ENCODE peak calls at places on chromosomes 11 and 22, in four cellular contexts. One of them, this sample, is unnamed.

GRCh38 chr11:9759519-9760179 is 95.8 kb downstream of the SWAP70 start:
- DNase-seq in HL-60: peak
- DNase-seq in K562: peak
- DNase-seq in GM12878: peak
- DNase-seq in this sample: no peak

GRCh38 chr11:61955031-61955415 is 4.9 kb downstream of the BEST1 start:
- DNase-seq in HL-60: peak
- DNase-seq in K562: peak
- DNase-seq in GM12878: no peak
- DNase-seq in this sample: no peak

GRCh38 chr11:119843760-119844330 is 114.8 kb upstream of the NECTIN1 start:
- DNase-seq in HL-60: no peak
- DNase-seq in K562: peak
- DNase-seq in GM12878: no peak
- DNase-seq in this sample: no peak

GRCh38 chr11:65796726-65797601 is 10.1 kb downstream of the OVOL1 start:
- DNase-seq in HL-60: no peak
- DNase-seq in K562: no peak
- DNase-seq in GM12878: no peak
- DNase-seq in this sample: no peak

GRCh38 chr22:32823024-32823730 is 21.7 kb downstream of the TIMP3 start:
- DNase-seq in HL-60: peak
- DNase-seq in K562: peak
- DNase-seq in GM12878: no peak
- DNase-seq in this sample: no peak

GRCh38 chr11:32088117-32088941 is 2.5 kb upstream of the RCN1 start:
- DNase-seq in HL-60: no peak
- DNase-seq in K562: no peak
- DNase-seq in GM12878: peak
- DNase-seq in this sample: no peak

GRCh38 chr22:27580311-27580897 is 221.2 kb downstream of the MN1 start:
- DNase-seq in HL-60: no peak
- DNase-seq in K562: no peak
- DNase-seq in GM12878: no peak
- DNase-seq in this sample: no peak

GRCh38 chr11:22163394-22163797 is 29.5 kb upstream of the ANO5 start:
- DNase-seq in HL-60: peak
- DNase-seq in K562: no peak
- DNase-seq in GM12878: peak
- DNase-seq in this sample: no peak

GRCh38 chr11:45333506-45333971 is 47.4 kb upstream of the SYT13 start:
- DNase-seq in HL-60: peak
- DNase-seq in K562: peak
- DNase-seq in GM12878: no peak
- DNase-seq in this sample: no peak

GRCh38 chr22:23856721-23857605 is 712 bp upstream of the SLC2A11 start:
- DNase-seq in HL-60: no peak
- DNase-seq in K562: no peak
- DNase-seq in GM12878: no peak
- DNase-seq in this sample: peak

GRCh38 chr11:116454020-116454645 is 318.7 kb downstream of the BUD13 start:
- DNase-seq in HL-60: peak
- DNase-seq in K562: peak
- DNase-seq in GM12878: no peak
- DNase-seq in this sample: peak

GRCh38 chr22:21659864-21660525 is 5.8 kb upstream of the PPIL2 start:
- DNase-seq in HL-60: no peak
- DNase-seq in K562: no peak
- DNase-seq in GM12878: no peak
- DNase-seq in this sample: no peak

DNA sequence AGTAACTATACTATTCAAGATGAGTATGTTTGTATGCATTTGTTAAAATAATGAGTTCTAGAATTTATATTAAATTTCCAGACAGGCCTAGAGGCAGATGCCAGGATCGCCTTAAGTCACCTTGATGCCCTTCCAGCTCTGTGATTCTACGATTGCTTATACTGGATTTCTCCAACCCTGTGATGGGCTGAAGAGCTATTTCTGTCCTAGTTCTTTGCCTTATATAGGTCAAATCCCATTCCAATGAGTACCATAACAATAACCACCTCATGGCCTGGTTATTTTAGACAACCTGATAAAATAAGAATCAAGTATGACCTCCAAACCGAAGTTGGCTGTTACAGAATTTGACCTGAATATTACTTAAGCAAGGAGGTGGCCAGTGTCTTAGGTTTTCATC is 79.8 kb upstream of the BLID start:
- DNase-seq in HL-60: no peak
- DNase-seq in K562: no peak
- DNase-seq in GM12878: no peak
- DNase-seq in this sample: no peak
- TF ChIP-seq POLR2AphosphoS5 in HL-60: no peak
- TF ChIP-seq POLR2AphosphoS5 in K562: no peak
- TF ChIP-seq POLR2AphosphoS5 in GM12878: no peak
- TF ChIP-seq POLR2AphosphoS5 in this sample: no peak

GRCh38 chr11:6321961-6322362 is 1.7 kb upstream of the CAVIN3 start:
- DNase-seq in HL-60: no peak
- DNase-seq in K562: no peak
- DNase-seq in GM12878: no peak
- DNase-seq in this sample: no peak

GRCh38 chr11:6320411-6321207 is at the start of gene CAVIN3:
- DNase-seq in HL-60: no peak
- DNase-seq in K562: no peak
- DNase-seq in GM12878: peak
- DNase-seq in this sample: peak

GRCh38 chr11:6321356-6321755 is 1.1 kb upstream of the CAVIN3 start:
- DNase-seq in HL-60: no peak
- DNase-seq in K562: no peak
- DNase-seq in GM12878: no peak
- DNase-seq in this sample: no peak

GRCh38 chr11:6319879-6320410 is 356 bp downstream of the CAVIN3 start:
- DNase-seq in HL-60: no peak
- DNase-seq in K562: peak
- DNase-seq in GM12878: no peak
- DNase-seq in this sample: peak

DNA sequence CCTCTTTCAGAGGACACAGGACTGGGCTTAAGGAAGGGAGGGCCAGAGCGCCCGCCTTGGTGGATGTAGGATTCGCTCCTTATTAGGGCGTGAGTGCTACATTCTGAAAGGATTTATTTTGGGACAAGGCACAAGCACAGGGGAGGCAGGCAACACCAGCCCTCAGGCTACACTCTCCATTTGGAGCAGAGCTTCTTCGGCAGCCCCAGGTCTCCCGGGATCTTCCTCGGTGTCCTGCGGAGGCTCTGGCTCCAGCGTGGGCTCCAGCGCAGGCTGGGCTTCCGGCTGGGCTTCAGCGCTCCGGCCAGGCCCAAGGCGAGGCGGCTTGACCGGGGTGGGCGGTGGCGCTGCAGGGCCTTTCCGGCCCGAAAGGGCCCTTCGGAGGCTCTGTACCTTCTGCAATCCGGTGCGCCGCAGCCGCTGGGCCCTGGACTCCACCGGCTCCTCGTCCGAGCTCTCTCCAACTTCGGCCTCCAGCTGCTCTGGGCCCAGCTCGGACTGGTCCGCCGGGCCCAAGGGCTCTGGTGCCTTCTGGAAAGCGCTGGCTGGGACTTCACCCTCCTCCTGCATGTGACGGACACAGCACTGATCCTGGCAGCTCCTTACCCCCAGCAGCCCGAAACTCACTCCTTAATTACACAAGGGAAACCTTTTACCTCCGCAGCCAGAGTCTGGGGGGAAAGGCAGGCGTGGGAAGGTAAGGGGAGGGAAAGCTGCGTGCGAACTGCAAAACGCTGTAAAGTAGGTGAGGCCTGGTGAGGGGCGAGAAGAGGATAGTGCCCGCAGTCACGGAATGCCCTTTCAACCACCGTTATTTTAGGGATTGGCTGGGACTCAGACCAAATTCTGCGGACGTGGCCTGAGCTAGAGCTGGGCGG is 1.1 kb downstream of the CAVIN3 start:
- DNase-seq in HL-60: no peak
- DNase-seq in K562: no peak
- DNase-seq in GM12878: no peak
- DNase-seq in this sample: no peak
- TF ChIP-seq SPI1 in HL-60: no peak
- TF ChIP-seq SPI1 in K562: no peak
- TF ChIP-seq SPI1 in GM12878: no peak
- TF ChIP-seq SPI1 in this sample: no peak

GRCh38 chr11:67585911-67586310 is 2.3 kb downstream of the GSTP1 start:
- DNase-seq in HL-60: no peak
- DNase-seq in K562: no peak
- DNase-seq in GM12878: no peak
- DNase-seq in this sample: no peak

GRCh38 chr11:67583319-67584204 is at the start of gene GSTP1:
- DNase-seq in HL-60: peak
- DNase-seq in K562: peak
- DNase-seq in GM12878: no peak
- DNase-seq in this sample: peak

GRCh38 chr11:67582026-67582425 is 1.6 kb upstream of the GSTP1 start:
- DNase-seq in HL-60: no peak
- DNase-seq in K562: no peak
- DNase-seq in GM12878: no peak
- DNase-seq in this sample: no peak

GRCh38 chr11:67584881-67585873 is 1.6 kb downstream of the GSTP1 start:
- DNase-seq in HL-60: no peak
- DNase-seq in K562: peak
- DNase-seq in GM12878: no peak
- DNase-seq in this sample: no peak

DNA sequence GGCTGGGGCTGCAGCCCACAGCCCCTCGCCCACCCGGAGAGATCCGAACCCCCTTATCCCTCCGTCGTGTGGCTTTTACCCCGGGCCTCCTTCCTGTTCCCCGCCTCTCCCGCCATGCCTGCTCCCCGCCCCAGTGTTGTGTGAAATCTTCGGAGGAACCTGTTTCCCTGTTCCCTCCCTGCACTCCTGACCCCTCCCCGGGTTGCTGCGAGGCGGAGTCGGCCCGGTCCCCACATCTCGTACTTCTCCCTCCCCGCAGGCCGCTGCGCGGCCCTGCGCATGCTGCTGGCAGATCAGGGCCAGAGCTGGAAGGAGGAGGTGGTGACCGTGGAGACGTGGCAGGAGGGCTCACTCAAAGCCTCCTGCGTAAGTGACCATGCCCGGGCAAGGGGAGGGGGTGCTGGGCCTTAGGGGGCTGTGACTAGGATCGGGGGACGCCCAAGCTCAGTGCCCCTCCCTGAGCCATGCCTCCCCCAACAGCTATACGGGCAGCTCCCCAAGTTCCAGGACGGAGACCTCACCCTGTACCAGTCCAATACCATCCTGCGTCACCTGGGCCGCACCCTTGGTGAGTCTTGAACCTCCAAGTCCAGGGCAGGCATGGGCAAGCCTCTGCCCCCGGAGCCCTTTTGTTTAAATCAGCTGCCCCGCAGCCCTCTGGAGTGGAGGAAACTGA is 731 bp downstream of the GSTP1 start:
- DNase-seq in HL-60: peak
- DNase-seq in K562: peak
- DNase-seq in GM12878: no peak
- DNase-seq in this sample: no peak
- TF ChIP-seq POLR2AphosphoS5 in HL-60: no peak
- TF ChIP-seq POLR2AphosphoS5 in K562: no peak
- TF ChIP-seq POLR2AphosphoS5 in GM12878: no peak
- TF ChIP-seq POLR2AphosphoS5 in this sample: no peak

GRCh38 chr11:126347751-126348628 is 7.5 kb upstream of the ST3GAL4 start:
- DNase-seq in HL-60: no peak
- DNase-seq in K562: no peak
- DNase-seq in GM12878: no peak
- DNase-seq in this sample: no peak
- TF ChIP-seq SPI1 in HL-60: no peak
- TF ChIP-seq SPI1 in K562: no peak
- TF ChIP-seq SPI1 in GM12878: no peak
- TF ChIP-seq SPI1 in this sample: no peak